ENCODE peak calls at places on chromosomes 2 and 18, in seven cellular contexts. P is AG09319; E is ovary; S is A549; N is iPS-NIHi11; X is stimulated activated CD8-positive, alpha-beta memory T cell treated with anti-CD3 and anti-CD28 coated beads, Interleukin-15, amount 100 ng/mL, for 1 hour; G is Panc1. H is an unnamed sample.

GRCh38 chr18:54612237-54612636 is 21.2 kb downstream of the DYNAP start:
- DNase-seq in S (no peak), X (no peak), G (no peak), N (no peak), E (no peak), P (no peak), H (no peak)

GRCh38 chr2:157831573-157832315 is 44.4 kb downstream of the ACVR1 start:
- DNase-seq in G (no peak), X (no peak), S (no peak), N (no peak), E (no peak), P (no peak), H (no peak)

GRCh38 chr2:231132126-231132525 is 7.3 kb upstream of the HTR2B start:
- DNase-seq in S (no peak), E (no peak), G (no peak), X (no peak), N (no peak), P (no peak), H (no peak)

GRCh38 chr2:55403177-55403998 is 16.3 kb downstream of the CCDC88A start:
- DNase-seq in N (no peak), P (no peak), E (no peak), G (no peak), X (no peak), S (no peak), H (no peak)

GRCh38 chr2:138649571-138649970 is 130.6 kb downstream of the NXPH2 start:
- DNase-seq in P (no peak), N (no peak), X (no peak), E (no peak), G (no peak), S (no peak), H (no peak)

GRCh38 chr2:108941767-108942166 is 47.3 kb downstream of the EDAR start:
- DNase-seq in P (no peak), E (no peak), S (no peak), N (no peak), X (no peak), G (no peak), H (no peak)

GRCh38 chr2:49616800-49617199 is 462.5 kb upstream of the FSHR start:
- DNase-seq in P (no peak), X (no peak), N (peak), S (no peak), G (peak), E (no peak), H (peak)

GRCh38 chr2:62236499-62236898 is 40.6 kb downstream of the B3GNT2 start:
- DNase-seq in G (no peak), P (no peak), X (no peak), E (no peak), S (no peak), N (no peak), H (no peak)

GRCh38 chr2:211751853-211752252 is 786.7 kb downstream of the ERBB4 start:
- DNase-seq in S (no peak), E (no peak), X (no peak), P (no peak), N (no peak), G (no peak), H (no peak)

GRCh38 chr2:66587216-66587615 is 152.3 kb downstream of the MEIS1 start:
- DNase-seq in X (no peak), N (peak), E (no peak), P (no peak), S (peak), G (no peak), H (no peak)

GRCh38 chr18:36314754-36315153 is 17.2 kb downstream of the FHOD3 start:
- DNase-seq in N (no peak), X (no peak), G (no peak), S (no peak), E (no peak), P (no peak), H (no peak)

GRCh38 chr18:21684731-21685130 is 19.8 kb downstream of the ABHD3 start:
- DNase-seq in P (no peak), N (no peak), G (no peak), S (no peak), E (no peak), X (no peak), H (no peak)

GRCh38 chr2:211351998-211352397 is 795.6 kb downstream of the CPS1 start:
- DNase-seq in S (no peak), E (no peak), X (no peak), G (no peak), N (no peak), P (no peak), H (no peak)

GRCh38 chr2:181368036-181368435 is 89.2 kb upstream of the ITGA4 start:
- DNase-seq in N (no peak), S (no peak), P (no peak), X (no peak), G (no peak), E (no peak), H (no peak)

GRCh38 chr2:119888673-119889072 is 124.2 kb upstream of the EPB41L5 start:
- DNase-seq in N (no peak), S (no peak), G (no peak), X (no peak), E (no peak), P (peak), H (no peak)

GRCh38 chr2:16630463-16630862 is 35.2 kb downstream of the CYRIA start:
- DNase-seq in G (no peak), X (no peak), P (no peak), N (no peak), S (no peak), E (no peak), H (no peak)

GRCh38 chr18:12589419-12589818 is 68.5 kb downstream of the SPIRE1 start:
- DNase-seq in G (no peak), E (no peak), P (no peak), N (no peak), S (no peak), X (no peak), H (no peak)

GRCh38 chr18:9522952-9523351 is 47.6 kb downstream of the RALBP1 start:
- DNase-seq in E (no peak), S (no peak), P (no peak), G (no peak), N (no peak), X (no peak), H (no peak)

GRCh38 chr2:74168739-74169138 is 9.9 kb downstream of the MOB1A start:
- DNase-seq in G (no peak), S (no peak), X (no peak), N (no peak), P (no peak), E (no peak), H (peak)

GRCh38 chr2:8445580-8445979 is 236.3 kb upstream of the ID2 start:
- DNase-seq in S (no peak), X (no peak), P (no peak), G (no peak), N (no peak), E (no peak), H (no peak)

GRCh38 chr2:3631851-3632659 is 25.9 kb upstream of the ALLC start:
- DNase-seq in N (no peak), X (no peak), E (peak), P (no peak), G (no peak), S (no peak), H (no peak)

H was measured in GM13976.